ENCODE peak calls at places on chromosomes 5 and 9, in four cellular contexts. V is SK-N-SH; G is CD4-positive, alpha-beta memory T cell; J is H1. S is an unnamed sample.

GRCh38 chr5:82023530-82024095 is 51.8 kb downstream of the ATG10 start:
- DNase-seq in J (no peak), G (no peak), V (no peak), S (no peak)

GRCh38 chr9:127079741-127080140 is 42.7 kb downstream of the ANGPTL2 start:
- DNase-seq in J (no peak), V (no peak), G (no peak), S (no peak)

GRCh38 chr9:74824654-74825053 is 63.1 kb downstream of the TRPM6 start:
- DNase-seq in V (no peak), J (no peak), G (no peak), S (peak; percentile 66)

GRCh38 chr5:173963867-173964429 is 25.0 kb upstream of the C5orf47 start:
- DNase-seq in G (peak; percentile 26), J (no peak), V (peak; percentile 83), S (peak; percentile 79)

GRCh38 chr5:43017438-43017820 is 22.7 kb downstream of the ANXA2R start:
- DNase-seq in V (no peak), J (no peak), G (no peak), S (peak; percentile 58)

GRCh38 chr5:133831506-133832224 is 136.8 kb downstream of the C5orf15 start:
- DNase-seq in G (no peak), V (no peak), J (no peak), S (no peak)

GRCh38 chr5:88743231-88743879 is 139.6 kb downstream of the MEF2C start:
- DNase-seq in V (no peak), G (no peak), J (no peak), S (no peak)

GRCh38 chr5:1039210-1039548 is 30.6 kb downstream of the NKD2 start:
- DNase-seq in G (no peak), J (no peak), V (no peak), S (no peak)

GRCh38 chr5:133698646-133699526 is 86.5 kb upstream of the FSTL4 start:
- DNase-seq in V (no peak), J (no peak), G (no peak), S (no peak)

GRCh38 chr5:115557667-115558387 is 13.3 kb upstream of the FEM1C start:
- DNase-seq in G (no peak), J (no peak), V (no peak), S (no peak)

GRCh38 chr5:160787247-160787646 is 64.8 kb downstream of the ATP10B start:
- DNase-seq in G (no peak), J (peak; percentile 15), V (no peak), S (no peak)

GRCh38 chr5:26568316-26568715 is 470.1 kb downstream of the CDH9 start:
- DNase-seq in J (no peak), V (no peak), G (no peak), S (no peak)

GRCh38 chr9:134601764-134602163 is 39.8 kb upstream of the COL5A1 start:
- DNase-seq in J (no peak), G (no peak), V (no peak), S (peak; percentile 1)

GRCh38 chr5:68409259-68409658 is 193.7 kb downstream of the PIK3R1 start:
- DNase-seq in G (no peak), V (no peak), J (no peak), S (no peak)

GRCh38 chr5:54673523-54674225 is 156.1 kb downstream of the SNX18 start:
- DNase-seq in G (peak; percentile 35), J (no peak), V (no peak), S (no peak)

GRCh38 chr5:133467712-133468463 is 144.5 kb downstream of the FSTL4 start:
- DNase-seq in V (no peak), J (no peak), G (no peak), S (no peak)

GRCh38 chr5:156528673-156529072 is 201.7 kb downstream of the SGCD start:
- DNase-seq in G (no peak), V (no peak), J (no peak), S (no peak)

GRCh38 chr5:57887851-57888621 is 405.4 kb upstream of the ACTBL2 start:
- DNase-seq in J (no peak), G (no peak), V (peak; percentile 61), S (peak; percentile 75)

GRCh38 chr5:75465480-75465879 is 45.9 kb downstream of the CERT1 start:
- DNase-seq in V (no peak), J (no peak), G (no peak), S (peak; percentile 10)

GRCh38 chr5:51657340-51658240 is 274.3 kb downstream of the ISL1 start:
- DNase-seq in J (no peak), V (no peak), G (no peak), S (no peak)

GRCh38 chr9:125375820-125376219 is 114.2 kb downstream of the GAPVD1 start:
- DNase-seq in J (no peak), G (no peak), V (no peak), S (no peak)

GRCh38 chr9:133375116-133375723 is 640 bp downstream of the SURF4 start:
- DNase-seq in J (no peak), V (peak; percentile 82), G (no peak), S (peak; percentile 63)

GRCh38 chr5:54094706-54095105 is 215.7 kb downstream of the ARL15 start:
- DNase-seq in G (no peak), J (no peak), V (no peak), S (no peak)

GRCh38 chr5:1860949-1861348 is 21.8 kb downstream of the IRX4 start:
- DNase-seq in G (no peak), V (no peak), J (no peak), S (no peak)

GRCh38 chr5:151688406-151688805 is 1.7 kb upstream of the SPARC start:
- DNase-seq in V (no peak), G (no peak), J (no peak), S (no peak)

GRCh38 chr9:93119703-93119952 is 14.4 kb downstream of the NINJ1 start:
- DNase-seq in G (no peak), J (no peak), V (no peak), S (no peak)

GRCh38 chr9:93121316-93122241 is 12.5 kb downstream of the NINJ1 start:
- DNase-seq in G (no peak), V (no peak), J (no peak), S (no peak)

GRCh38 chr9:93119953-93120845 is 13.9 kb downstream of the NINJ1 start:
- DNase-seq in G (peak; percentile 21), J (no peak), V (peak; percentile 94), S (peak; percentile 92)

GRCh38 chr9:93118863-93119702 is 15.0 kb downstream of the NINJ1 start:
- DNase-seq in G (no peak), J (no peak), V (no peak), S (no peak)

DNA sequence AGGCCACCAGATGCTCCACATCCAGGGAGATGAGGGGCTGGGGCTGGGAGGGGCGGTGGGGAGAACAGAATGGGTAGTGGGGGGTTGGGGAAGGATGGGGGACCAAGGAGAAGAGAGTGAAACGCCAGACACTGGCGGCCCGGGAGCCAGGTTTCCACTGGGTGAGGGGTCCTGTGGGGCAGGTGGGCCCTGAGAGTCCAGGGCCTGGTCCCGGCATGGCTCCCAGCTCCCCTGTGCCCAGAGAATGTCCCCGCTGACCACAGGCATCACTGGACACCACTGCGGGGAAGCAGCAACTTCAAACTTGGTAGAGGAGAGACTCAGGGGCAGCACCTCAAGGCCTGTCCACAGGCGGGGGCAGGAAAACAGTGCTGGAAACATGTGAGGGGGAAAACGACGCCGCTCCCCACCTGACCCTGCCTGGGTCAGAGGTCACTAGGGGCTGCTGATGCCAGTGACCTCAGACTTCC is 13.2 kb downstream of the NINJ1 start:
- DNase-seq in J (no peak), V (no peak), G (no peak), S (no peak)
- H3K4me1 ChIP-seq in J (no peaks in the 10 kb centered on the region), V (no peaks in the 10 kb centered on the region), G (peaks cover 21% of the 10 kb centered on the region), S (peaks cover 9% of the 10 kb centered on the region)

GRCh38 chr9:101087426-101087825 is 58.9 kb downstream of the PLPPR1 start:
- DNase-seq in V (no peak), J (no peak), G (no peak), S (no peak)

GRCh38 chr9:101083451-101083850 is 54.9 kb downstream of the PLPPR1 start:
- DNase-seq in G (no peak), J (no peak), V (no peak), S (no peak)

GRCh38 chr9:101081641-101082040 is 53.1 kb downstream of the PLPPR1 start:
- DNase-seq in V (no peak), G (no peak), J (no peak), S (no peak)
- H3K27ac ChIP-seq in V (no peak overlapping the region), G (no peak overlapping the region), J (no peak overlapping the region), S (no peak overlapping the region)

GRCh38 chr5:14217587-14217986 is 74.4 kb downstream of the TRIO start:
- DNase-seq in V (no peak), G (no peak), J (no peak), S (no peak)
- H3K4me1 ChIP-seq in V (peaks cover 31% of the 10 kb centered on the region), G (no peaks in the 10 kb centered on the region), J (peaks cover 29% of the 10 kb centered on the region), S (peaks cover 6% of the 10 kb centered on the region)

GRCh38 chr9:96048954-96049831 is 173.7 kb downstream of the ERCC6L2 start:
- DNase-seq in V (no peak), J (no peak), G (no peak), S (peak; percentile 73)
- H3K27ac ChIP-seq in V (no peak overlapping the region), J (no peak overlapping the region), G (no peak overlapping the region), S (peak overlapping the region; percentile 91)

GRCh38 chr5:141559481-141559880 is 59.3 kb downstream of the DIAPH1 start:
- DNase-seq in V (no peak), J (no peak), G (no peak), S (no peak)

GRCh38 chr5:141560725-141561483 is 57.9 kb downstream of the DIAPH1 start:
- DNase-seq in V (peak; percentile 68), G (no peak), J (peak; percentile 84), S (peak; percentile 98)

GRCh38 chr5:141558150-141558549 is 60.6 kb downstream of the DIAPH1 start:
- DNase-seq in V (no peak), G (no peak), J (no peak), S (no peak)

GRCh38 chr5:141557681-141558136 is 61.1 kb downstream of the DIAPH1 start:
- DNase-seq in V (peak; percentile 69), G (peak; percentile 79), J (peak; percentile 82), S (peak; percentile 81)

GRCh38 chr5:141560141-141560540 is 58.7 kb downstream of the DIAPH1 start:
- DNase-seq in J (no peak), G (no peak), V (no peak), S (peak; percentile 25)
- H3K4me1 ChIP-seq in J (peaks cover 4% of the 10 kb centered on the region), G (peaks cover 35% of the 10 kb centered on the region), V (peaks cover 21% of the 10 kb centered on the region), S (peaks cover 15% of the 10 kb centered on the region)